ENCODE peak calls at places on chromosomes 5 and 9, in eight cellular contexts. I is uterus, E is neural progenitor cell, H is H9, T is spleen, Z is IMR-90, U is heart right ventricle, R is hepatocyte. B is an unnamed sample.

GRCh38 chr9:120109242-120109641 is 470.7 kb downstream of the CDK5RAP2 start:
- DNase-seq in I (no peak), U (no peak), R (peak; percentile 44), E (peak; percentile 74), Z (no peak), T (no peak), H (peak; percentile 82), B (peak; percentile 50)

GRCh38 chr5:159469496-159470370 is 139.4 kb upstream of the IL12B start:
- DNase-seq in I (no peak), R (no peak), E (peak; percentile 21), Z (no peak), T (no peak), U (no peak), H (no peak), B (no peak)

GRCh38 chr9:33765411-33765810 is 29.9 kb upstream of the PRSS3 start:
- DNase-seq in E (no peak), H (no peak), I (no peak), U (no peak), Z (peak; percentile 70), R (no peak), T (no peak), B (no peak)

GRCh38 chr5:671459-672328 is 21.5 kb downstream of the TPPP start:
- DNase-seq in U (peak; percentile 75), Z (peak; percentile 26), H (peak; percentile 82), E (peak; percentile 78), T (peak; percentile 88), R (peak; percentile 86), I (peak; percentile 65), B (peak; percentile 74)

GRCh38 chr5:172492991-172493390 is 38.7 kb upstream of the SH3PXD2B start:
- DNase-seq in U (no peak), Z (no peak), I (no peak), T (no peak), R (no peak), E (no peak), H (peak; percentile 7), B (no peak)

GRCh38 chr9:2570615-2571479 is 50.7 kb upstream of the VLDLR start:
- DNase-seq in I (peak; percentile 78), R (peak; percentile 84), T (no peak), U (peak; percentile 95), Z (peak; percentile 62), E (no peak), H (no peak), B (peak; percentile 35)

GRCh38 chr9:137575382-137575724 is 3.4 kb downstream of the DPH7 start:
- DNase-seq in H (no peak), T (no peak), I (no peak), U (no peak), Z (no peak), E (no peak), R (no peak), B (no peak)

GRCh38 chr5:176733586-176734262 is 76.6 kb upstream of the UNC5A start:
- DNase-seq in Z (no peak), U (no peak), E (no peak), I (no peak), H (peak; percentile 14), R (no peak), T (no peak), B (no peak)

GRCh38 chr5:395921-396714 is 46.9 kb upstream of the EXOC3 start:
- DNase-seq in U (no peak), Z (no peak), R (peak; percentile 2), T (peak; percentile 67), E (no peak), I (no peak), H (no peak), B (no peak)

GRCh38 chr5:109694451-109694891 is 4.7 kb downstream of the MAN2A1 start:
- DNase-seq in E (no peak), Z (peak; percentile 76), T (no peak), I (no peak), R (no peak), H (no peak), U (no peak), B (no peak)

GRCh38 chr9:136840877-136841645 is 1.2 kb upstream of the AJM1 start:
- DNase-seq in Z (peak; percentile 62), H (peak; percentile 57), I (no peak), T (no peak), R (peak; percentile 88), E (peak; percentile 51), U (no peak), B (no peak)

GRCh38 chr9:102631559-102631958 is 363.6 kb upstream of the CYLC2 start:
- DNase-seq in T (no peak), I (no peak), E (no peak), Z (no peak), R (no peak), U (no peak), H (no peak), B (peak; percentile 14)

GRCh38 chr5:100777680-100778281 is 125.3 kb downstream of the ST8SIA4 start:
- DNase-seq in E (no peak), T (no peak), I (no peak), Z (peak; percentile 89), U (peak; percentile 46), H (no peak), R (peak; percentile 46), B (no peak)

GRCh38 chr5:38500861-38501260 is 55.6 kb downstream of the LIFR start:
- DNase-seq in Z (peak; percentile 76), U (no peak), E (peak; percentile 33), R (peak; percentile 11), I (no peak), H (no peak), T (no peak), B (no peak)

GRCh38 chr5:124263680-124264491 is 482.6 kb downstream of the ZNF608 start:
- DNase-seq in R (no peak), U (no peak), I (no peak), T (no peak), Z (no peak), H (peak; percentile 38), E (peak; percentile 91), B (no peak)

GRCh38 chr9:100072805-100073204 is 26.0 kb downstream of the ERP44 start:
- DNase-seq in Z (no peak), E (no peak), U (no peak), T (no peak), H (no peak), I (no peak), R (no peak), B (no peak)

GRCh38 chr9:130426883-130427282 is 17.9 kb upstream of the ASS1 start:
- DNase-seq in R (no peak), T (no peak), Z (peak; percentile 35), U (peak; percentile 54), I (peak; percentile 34), H (peak; percentile 60), E (no peak), B (no peak)

GRCh38 chr5:132546108-132546507 is 2.8 kb upstream of the IL5 start:
- DNase-seq in R (no peak), Z (no peak), H (no peak), I (no peak), U (no peak), E (no peak), T (no peak), B (no peak)

GRCh38 chr5:67996596-67996995 is 219.0 kb upstream of the PIK3R1 start:
- DNase-seq in Z (no peak), T (no peak), U (no peak), I (no peak), H (no peak), E (no peak), R (no peak), B (no peak)

GRCh38 chr5:104598285-104598684 is 1035.7 kb upstream of the NUDT12 start:
- DNase-seq in Z (no peak), H (no peak), R (no peak), U (no peak), I (no peak), T (no peak), E (no peak), B (no peak)

GRCh38 chr9:10910779-10911178 is 298.0 kb upstream of the PTPRD start:
- DNase-seq in H (no peak), Z (no peak), U (no peak), I (no peak), E (no peak), T (no peak), R (no peak), B (no peak)

GRCh38 chr9:30015073-30015472 is 2369.4 kb upstream of the ACO1 start:
- DNase-seq in E (no peak), Z (no peak), U (no peak), R (no peak), I (no peak), H (no peak), T (no peak), B (no peak)

GRCh38 chr5:180179399-180180197 is 29.4 kb downstream of the RASGEF1C start:
- DNase-seq in H (no peak), U (no peak), R (no peak), Z (no peak), E (peak; percentile 32), T (peak; percentile 47), I (no peak), B (no peak)

GRCh38 chr9:16794871-16795639 is 75.4 kb downstream of the BNC2 start:
- DNase-seq in Z (peak; percentile 83), E (no peak), T (no peak), H (no peak), R (peak; percentile 11), I (peak; percentile 36), U (peak; percentile 22), B (no peak)

GRCh38 chr9:91817493-91818225 is 132.4 kb downstream of the ROR2 start:
- DNase-seq in T (no peak), H (peak; percentile 43), Z (peak; percentile 95), I (peak; percentile 58), U (no peak), E (peak; percentile 59), R (peak; percentile 79), B (no peak)

GRCh38 chr5:157267766-157268480 is 2.0 kb downstream of the CYFIP2 start:
- DNase-seq in R (no peak), E (no peak), H (no peak), Z (no peak), I (no peak), T (no peak), U (peak; percentile 33), B (no peak)
- H3K4me1 ChIP-seq in R (peaks cover 11% of the 10 kb centered on the region), E (peaks cover 33% of the 10 kb centered on the region), H (peaks cover 10% of the 10 kb centered on the region), Z (no peaks in the 10 kb centered on the region), I (peaks cover 3% of the 10 kb centered on the region), T (peaks cover 61% of the 10 kb centered on the region), U (peaks cover 15% of the 10 kb centered on the region), B (no peaks in the 10 kb centered on the region)

GRCh38 chr9:20191239-20191840 is 402.5 kb upstream of the SLC24A2 start:
- DNase-seq in I (no peak), E (no peak), U (no peak), R (peak; percentile 32), Z (no peak), T (no peak), H (no peak), B (no peak)
- TF ChIP-seq CTCF in I (no peak), E (no peak), U (no peak), R (no peak), Z (peak; percentile 4), T (no peak), H (peak; percentile 24), B (no peak)

GRCh38 chr9:113524460-113524859 is 60.9 kb downstream of the RGS3 start:
- DNase-seq in I (no peak), H (no peak), E (no peak), T (peak; percentile 67), Z (no peak), R (no peak), U (no peak), B (no peak)
- H3K4me1 ChIP-seq in I (peaks cover 10% of the 10 kb centered on the region), H (peaks cover 3% of the 10 kb centered on the region), E (peaks cover 21% of the 10 kb centered on the region), T (peaks cover 59% of the 10 kb centered on the region), Z (peaks cover 5% of the 10 kb centered on the region), R (peaks cover 57% of the 10 kb centered on the region), U (peaks cover 83% of the 10 kb centered on the region), B (peaks cover 36% of the 10 kb centered on the region)

DNA sequence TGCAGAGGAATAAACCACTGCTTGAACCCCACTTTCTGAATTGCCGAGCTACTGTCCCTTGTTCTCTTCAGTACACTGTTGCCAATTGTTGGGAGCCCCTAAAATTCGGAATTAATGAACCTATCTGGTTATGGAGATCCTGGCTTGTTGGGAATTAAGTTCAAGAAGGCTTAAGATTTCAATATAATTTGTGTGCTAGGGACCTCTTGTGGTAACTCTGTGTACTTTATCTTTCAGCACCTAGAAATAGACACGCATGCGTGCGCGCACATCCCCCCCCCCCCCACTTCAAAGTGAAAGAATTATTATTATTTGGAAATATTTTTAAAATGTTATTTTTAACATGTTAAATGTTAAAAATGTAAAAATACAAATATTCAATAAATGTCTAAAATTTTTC is 53.3 kb upstream of the FAM169A start:
- DNase-seq in E (peak; percentile 61), H (no peak), U (no peak), T (no peak), Z (peak; percentile 70), R (peak; percentile 60), I (no peak), B (no peak)
- TF ChIP-seq CTCF in E (peak; percentile 69), H (peak; percentile 77), U (peak; percentile 54), T (peak; percentile 53), Z (peak; percentile 70), R (peak; percentile 65), I (peak; percentile 27), B (peak; percentile 9)